ENCODE peak calls at places on chromosomes 3 and 15, in five cellular contexts. C is hepatocyte, T is neural progenitor cell, B is IMR-90, R is OCI-LY7. Y is an unnamed sample. For H3K36me3, H3K4me1 and H4K20me1, the result is how much of the 10 kb centered on the place peaks cover.

GRCh38 chr3:131735121-131735520 is 232.3 kb upstream of the MRPL3 start:
- DNase-seq in C (no peak), T (no peak), B (no peak), R (no peak), Y (no peak)

GRCh38 chr3:177352424-177352823 is 155.1 kb upstream of the TBL1XR1 start:
- DNase-seq in C (no peak), T (no peak), B (no peak), R (no peak), Y (peak)

GRCh38 chr15:80770356-80770705 is 8.8 kb upstream of the CEMIP start:
- DNase-seq in C (no peak), T (no peak), B (no peak), R (no peak), Y (no peak)

GRCh38 chr15:80141916-80142598 is 10.7 kb upstream of the FAH start:
- DNase-seq in C (no peak), T (no peak), B (no peak), R (no peak), Y (no peak)

GRCh38 chr3:143122089-143122430 is 2.5 kb downstream of the CHST2 start:
- DNase-seq in C (no peak), T (no peak), B (no peak), R (no peak), Y (no peak)

GRCh38 chr3:100556656-100557310 is 52.6 kb upstream of the ADGRG7 start:
- DNase-seq in C (no peak), T (no peak), B (peak), R (no peak), Y (no peak)

GRCh38 chr3:125145751-125146475 is 66.6 kb downstream of the SLC12A8 start:
- DNase-seq in C (no peak), T (no peak), B (no peak), R (no peak), Y (no peak)

GRCh38 chr3:173009410-173009809 is 131.6 kb downstream of the SPATA16 start:
- DNase-seq in C (no peak), T (no peak), B (no peak), R (no peak), Y (no peak)

GRCh38 chr3:149584236-149584635 is 73.6 kb downstream of the WWTR1 start:
- DNase-seq in C (no peak), T (no peak), B (no peak), R (no peak), Y (no peak)

GRCh38 chr15:36856339-36856973 is 243.9 kb downstream of the MEIS2 start:
- DNase-seq in C (no peak), T (no peak), B (no peak), R (no peak), Y (no peak)

GRCh38 chr15:83943849-83944404 is 290.0 kb downstream of the ADAMTSL3 start:
- DNase-seq in C (no peak), T (no peak), B (peak), R (no peak), Y (no peak)

GRCh38 chr3:149316427-149316826 is 17.0 kb downstream of the TM4SF18 start:
- DNase-seq in C (no peak), T (no peak), B (peak), R (no peak), Y (no peak)

GRCh38 chr15:101063212-101063611 is 144.1 kb downstream of the LRRK1 start:
- DNase-seq in C (no peak), T (peak), B (no peak), R (no peak), Y (no peak)

GRCh38 chr15:78195735-78196201 is 38.6 kb downstream of the ACSBG1 start:
- DNase-seq in C (peak), T (peak), B (no peak), R (peak), Y (peak)

GRCh38 chr3:187777331-187778046 is 32.2 kb upstream of the BCL6 start:
- DNase-seq in C (no peak), T (no peak), B (peak), R (no peak), Y (peak)

GRCh38 chr15:71518661-71519060 is 291.7 kb upstream of the NR2E3 start:
- DNase-seq in C (no peak), T (no peak), B (no peak), R (no peak), Y (no peak)

GRCh38 chr15:89090791-89091666 is 2.8 kb downstream of the ABHD2 start:
- DNase-seq in C (no peak), T (no peak), B (peak), R (peak), Y (peak)

GRCh38 chr3:151404316-151404715 is 19.8 kb upstream of the P2RY12 start:
- DNase-seq in C (no peak), T (no peak), B (peak), R (no peak), Y (no peak)

GRCh38 chr3:77605865-77606264 is 566.0 kb downstream of the ROBO2 start:
- DNase-seq in C (no peak), T (no peak), B (no peak), R (no peak), Y (peak)

GRCh38 chr3:131796558-131796957 is 238.3 kb downstream of the CPNE4 start:
- DNase-seq in C (no peak), T (peak), B (no peak), R (no peak), Y (peak)

GRCh38 chr3:43723121-43723734 is 32.5 kb downstream of the ABHD5 start:
- DNase-seq in C (no peak), T (no peak), B (peak), R (no peak), Y (no peak)

GRCh38 chr3:105965384-105965783 is 96.6 kb upstream of the CBLB start:
- DNase-seq in C (no peak), T (no peak), B (peak), R (no peak), Y (no peak)

GRCh38 chr3:13879946-13880810 is at the start of gene WNT7A:
- DNase-seq in C (peak), T (peak), B (no peak), R (no peak), Y (no peak)

GRCh38 chr3:127071597-127072001 is 88.7 kb downstream of the PLXNA1 start:
- DNase-seq in C (no peak), T (no peak), B (no peak), R (no peak), Y (no peak)

GRCh38 chr15:44102675-44103254 is 92.3 kb downstream of the FRMD5 start:
- DNase-seq in C (peak), T (peak), B (peak), R (no peak), Y (no peak)

GRCh38 chr3:141379250-141379872 is 11.1 kb downstream of the ZBTB38 start:
- DNase-seq in C (no peak), T (no peak), B (no peak), R (peak), Y (peak)

GRCh38 chr3:150371741-150372254 is 36.3 kb upstream of the TSC22D2 start:
- DNase-seq in C (peak), T (peak), B (peak), R (no peak), Y (no peak)

GRCh38 chr3:151903501-151903991 is 30.1 kb downstream of the SUCNR1 start:
- DNase-seq in C (peak), T (no peak), B (peak), R (no peak), Y (peak)

GRCh38 chr3:170044795-170045244 is 7.0 kb downstream of the GPR160 start:
- DNase-seq in C (no peak), T (no peak), B (no peak), R (peak), Y (peak)

GRCh38 chr15:101723874-101724674 is at the start of gene TARS3:
- DNase-seq in C (peak), T (peak), B (peak), R (peak), Y (peak)

GRCh38 chr3:193595939-193596487 is 3.0 kb downstream of the OPA1 start:
- DNase-seq in C (no peak), T (no peak), B (no peak), R (no peak), Y (no peak)

GRCh38 chr3:51799879-51800757 is 21.1 kb upstream of the IQCF6 start:
- DNase-seq in C (peak), T (peak), B (peak), R (peak), Y (peak)

GRCh38 chr3:129936757-129937156 is 37.8 kb upstream of the TRH start:
- DNase-seq in C (no peak), T (peak), B (peak), R (no peak), Y (peak)

GRCh38 chr3:30964612-30965011 is 70.2 kb upstream of the GADL1 start:
- DNase-seq in C (no peak), T (no peak), B (no peak), R (no peak), Y (peak)

DNA sequence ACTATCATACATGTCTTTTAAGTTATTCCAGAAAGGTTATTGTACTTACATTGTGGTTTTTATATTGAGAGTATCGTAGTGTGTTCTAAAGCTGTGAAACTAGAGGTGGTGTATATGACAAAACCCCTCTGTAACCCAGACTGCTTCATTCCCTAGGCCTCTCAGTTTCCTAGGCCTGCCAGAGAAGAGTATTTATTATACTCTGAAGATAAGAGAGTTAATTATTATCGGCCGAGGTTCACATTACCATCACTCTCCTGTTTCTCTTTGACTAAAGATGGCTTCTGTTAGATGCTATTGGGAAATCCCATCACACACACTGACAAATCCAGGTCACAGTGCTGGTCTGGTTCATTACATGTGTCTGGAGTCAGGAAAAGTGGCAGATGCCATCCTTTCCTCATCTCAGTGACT is 20.5 kb downstream of the EXOSC7 start:
- DNase-seq in C (peak), T (no peak), B (no peak), R (no peak), Y (no peak)
- H3K36me3 ChIP-seq in C (under half), T (under half), B (under half), R (half or more), Y (under half)

GRCh38 chr15:51647128-51647562 is 24.6 kb upstream of the DMXL2 start:
- DNase-seq in C (no peak), T (no peak), B (peak), R (peak), Y (no peak)
- H3K4me1 ChIP-seq in C (under half), T (under half), B (under half), R (under half), Y (under half)

GRCh38 chr3:23836536-23837230 is 30.9 kb downstream of the UBE2E1 start:
- DNase-seq in C (no peak), T (no peak), B (no peak), R (no peak), Y (no peak)
- H4K20me1 ChIP-seq in C (under half), T (half or more), B (under half), R (under half), Y (half or more)

DNA sequence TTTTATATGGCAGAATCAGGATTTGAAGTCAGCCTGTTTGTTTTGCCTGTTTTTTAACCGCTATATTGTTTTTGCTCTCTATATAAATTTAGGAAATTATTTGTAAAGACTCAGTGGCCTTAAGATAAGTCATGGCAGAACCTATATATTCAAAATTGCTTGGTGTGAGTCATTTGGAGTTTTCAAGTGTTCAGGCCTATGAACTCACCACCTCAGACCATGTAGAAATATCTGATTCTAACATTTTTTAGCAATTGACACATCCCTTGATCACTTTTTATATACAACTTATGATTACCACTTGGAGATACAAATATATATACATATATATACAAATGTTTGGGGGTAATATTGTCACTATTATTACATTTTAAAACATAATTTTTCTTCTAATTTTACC is 95.7 kb downstream of the VGLL3 start:
- DNase-seq in C (no peak), T (no peak), B (peak), R (no peak), Y (no peak)
- H3K36me3 ChIP-seq in C (under half), T (under half), B (under half), R (under half), Y (under half)